ENCODE peak calls at places on chromosomes 7 and 10, in four cellular contexts. S is HCT116, T is HepG2, X is K562. A is an unnamed sample.

GRCh38 chr7:116399808-116400207 is 99.7 kb upstream of the CAV2 start:
- DNase-seq in T (no peak), S (no peak), X (no peak), A (no peak)

GRCh38 chr7:69775231-69775771 is 177.0 kb downstream of the AUTS2 start:
- DNase-seq in S (no peak), T (no peak), X (no peak), A (no peak)

GRCh38 chr7:142412551-142413193 is 154.8 kb upstream of the PRSS58 start:
- DNase-seq in S (peak), X (peak), T (peak), A (no peak)

GRCh38 chr10:68348265-68348741 is 15.6 kb upstream of the PBLD start:
- DNase-seq in T (peak), S (peak), X (peak), A (no peak)

GRCh38 chr7:48130658-48131108 is 40.6 kb upstream of the ABCA13 start:
- DNase-seq in X (no peak), S (no peak), T (no peak), A (no peak)

GRCh38 chr10:124184208-124184820 is 90.9 kb upstream of the CHST15 start:
- DNase-seq in S (no peak), T (no peak), X (no peak), A (no peak)

GRCh38 chr10:91090761-91091529 is 129.5 kb upstream of the PCGF5 start:
- DNase-seq in X (no peak), S (no peak), T (peak), A (no peak)

GRCh38 chr10:76811430-76811829 is 826.2 kb downstream of the KCNMA1 start:
- DNase-seq in T (no peak), S (no peak), X (no peak), A (no peak)

GRCh38 chr10:50968386-50969091 is 83.1 kb upstream of the A1CF start:
- DNase-seq in T (no peak), X (no peak), S (no peak), A (no peak)

GRCh38 chr7:35725280-35725680 is 30.3 kb upstream of the HERPUD2 start:
- DNase-seq in X (peak), T (peak), S (no peak), A (peak)

GRCh38 chr7:148527717-148528168 is 62.8 kb upstream of the C7orf33 start:
- DNase-seq in X (peak), S (peak), T (peak), A (peak)

GRCh38 chr7:130986271-130986690 is 252.3 kb upstream of the KLF14 start:
- DNase-seq in T (no peak), X (no peak), S (no peak), A (no peak)

GRCh38 chr7:141053626-141054025 is 20.2 kb upstream of the TMEM178B start:
- DNase-seq in X (no peak), S (no peak), T (no peak), A (no peak)

GRCh38 chr7:50206521-50207250 is 97.8 kb upstream of the IKZF1 start:
- DNase-seq in T (peak), S (peak), X (no peak), A (no peak)

GRCh38 chr10:100353770-100354485 is 6.9 kb downstream of the SCD start:
- DNase-seq in S (no peak), X (no peak), T (no peak), A (no peak)

GRCh38 chr7:867001-867405 is 9.4 kb upstream of the GET4 start:
- DNase-seq in S (no peak), X (no peak), T (no peak), A (no peak)

GRCh38 chr10:48658243-48658888 is 26.3 kb upstream of the WDFY4 start:
- DNase-seq in X (peak), S (peak), T (peak), A (no peak)

GRCh38 chr7:114977277-114977676 is 55.4 kb downstream of the MDFIC start:
- DNase-seq in T (no peak), S (no peak), X (no peak), A (no peak)

GRCh38 chr10:90171014-90171722 is 469.8 kb downstream of the KIF20B start:
- DNase-seq in X (no peak), S (no peak), T (no peak), A (no peak)

GRCh38 chr7:129188372-129188891 is at the start of gene SMO:
- DNase-seq in X (no peak), S (no peak), T (peak), A (no peak)

GRCh38 chr10:103679096-103679790 is 176.1 kb downstream of the SH3PXD2A start:
- DNase-seq in X (no peak), S (no peak), T (no peak), A (no peak)

GRCh38 chr10:112981553-112981952 is 31.5 kb downstream of the TCF7L2 start:
- DNase-seq in X (no peak), S (no peak), T (no peak), A (peak)

GRCh38 chr7:29063872-29064271 is 82.5 kb downstream of the CPVL start:
- DNase-seq in S (no peak), X (no peak), T (no peak), A (no peak)

GRCh38 chr7:151061241-151062110 is 2.1 kb downstream of the SLC4A2 start:
- DNase-seq in S (no peak), X (peak), T (no peak), A (no peak)

GRCh38 chr10:117464176-117464575 is 78.4 kb upstream of the EMX2 start:
- DNase-seq in X (no peak), S (no peak), T (no peak), A (no peak)

GRCh38 chr10:5800782-5801181 is 12.5 kb downstream of the GDI2 start:
- DNase-seq in T (no peak), X (no peak), S (no peak), A (no peak)

GRCh38 chr10:79166741-79167140 is 98.0 kb downstream of the ZMIZ1 start:
- DNase-seq in S (no peak), T (no peak), X (no peak), A (no peak)

GRCh38 chr7:151869968-151870918 is 6.7 kb downstream of the PRKAG2 start:
- DNase-seq in X (no peak), S (no peak), T (no peak), A (no peak)

GRCh38 chr10:5897504-5897903 is 7.5 kb downstream of the FBH1 start:
- DNase-seq in S (no peak), T (no peak), X (peak), A (no peak)

GRCh38 chr10:43202657-43203490 is 64.0 kb downstream of the RASGEF1A start:
- DNase-seq in T (no peak), S (no peak), X (peak), A (no peak)

GRCh38 chr10:15141136-15142067 is 27.1 kb downstream of the NMT2 start:
- DNase-seq in S (no peak), X (no peak), T (peak), A (peak)

GRCh38 chr7:82020076-82020475 is 250.2 kb upstream of the HGF start:
- DNase-seq in T (no peak), S (no peak), X (no peak), A (no peak)

GRCh38 chr10:75404335-75405200 is 3.0 kb upstream of the ZNF503 start:
- DNase-seq in S (no peak), X (no peak), T (peak), A (no peak)

GRCh38 chr7:113086431-113086888 is at the start of gene GPR85:
- DNase-seq in X (peak), S (no peak), T (no peak), A (no peak)

GRCh38 chr10:7425691-7426090 is 14.9 kb upstream of the SFMBT2 start:
- DNase-seq in S (no peak), X (no peak), T (no peak), A (no peak)

GRCh38 chr10:79459243-79459642 is 13.8 kb upstream of the ZCCHC24 start:
- DNase-seq in X (no peak), T (no peak), S (no peak), A (no peak)

GRCh38 chr7:3159039-3159438 is 115.4 kb upstream of the CARD11 start:
- DNase-seq in X (no peak), T (no peak), S (no peak), A (no peak)

GRCh38 chr7:47991741-47992311 is 12.4 kb upstream of the HUS1 start:
- DNase-seq in S (no peak), T (peak), X (peak), A (peak)

GRCh38 chr7:145599376-145599775 is 517.2 kb upstream of the CNTNAP2 start:
- DNase-seq in T (no peak), S (no peak), X (no peak), A (no peak)

DNA sequence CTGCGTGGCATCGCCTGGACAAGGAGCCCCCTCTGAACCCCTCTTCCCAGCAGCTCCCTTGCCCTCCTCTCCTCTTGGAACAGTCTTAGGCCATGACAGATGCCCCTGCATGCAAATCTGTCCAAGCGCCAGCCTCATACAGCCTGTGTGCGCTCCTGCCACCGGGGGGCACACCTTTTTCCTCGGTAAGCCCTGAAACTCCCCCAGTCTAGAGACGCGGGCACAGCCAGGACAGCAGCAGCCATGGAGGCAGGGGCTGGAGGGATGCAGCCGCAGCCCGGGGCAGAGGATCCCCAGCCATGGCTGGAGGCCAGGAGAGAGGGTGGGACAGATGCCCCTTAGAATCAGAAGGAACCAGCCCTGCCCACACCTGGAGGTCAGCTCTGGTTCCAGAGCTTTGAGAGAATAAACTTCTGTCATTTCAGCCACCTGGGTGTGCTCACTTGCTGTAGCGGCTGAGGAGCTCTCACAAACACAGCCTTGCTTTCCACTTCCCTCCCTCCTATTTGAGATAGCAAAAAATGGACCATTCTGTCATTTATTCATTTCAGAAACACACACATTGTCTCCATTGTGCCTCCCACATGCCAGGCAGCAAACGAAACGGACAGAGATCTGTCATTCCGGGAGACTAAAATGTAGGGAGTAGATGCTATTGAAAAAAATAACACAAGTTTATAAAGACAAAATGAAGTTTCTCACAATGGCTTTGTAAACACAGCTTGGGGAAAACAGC is 241.5 kb downstream of the WDR37 start:
- DNase-seq in T (no peak), X (no peak), S (no peak), A (no peak)
- TF ChIP-seq ZBTB33 in T (no peak), X (no peak), S (no peak), A (no peak)

GRCh38 chr10:62653254-62653653 is 151.3 kb upstream of the ADO start:
- DNase-seq in X (no peak), S (no peak), T (no peak), A (peak)
- TF ChIP-seq SRF in X (no peak), S (no peak), T (no peak), A (no peak)

GRCh38 chr7:153930681-153931080 is 121.5 kb upstream of the DPP6 start:
- DNase-seq in T (no peak), S (no peak), X (no peak), A (no peak)
- TF ChIP-seq ZBTB33 in T (no peak), S (no peak), X (no peak), A (no peak)

GRCh38 chr7:88692493-88692892 is 67.0 kb upstream of the ZNF804B start:
- DNase-seq in S (no peak), T (no peak), X (no peak), A (no peak)

GRCh38 chr7:88681682-88682081 is 77.8 kb upstream of the ZNF804B start:
- DNase-seq in T (no peak), X (no peak), S (no peak), A (no peak)

GRCh38 chr7:88689821-88690220 is 69.7 kb upstream of the ZNF804B start:
- DNase-seq in X (peak), T (no peak), S (no peak), A (no peak)

GRCh38 chr7:88688222-88688621 is 71.3 kb upstream of the ZNF804B start:
- DNase-seq in X (no peak), S (no peak), T (no peak), A (no peak)

DNA sequence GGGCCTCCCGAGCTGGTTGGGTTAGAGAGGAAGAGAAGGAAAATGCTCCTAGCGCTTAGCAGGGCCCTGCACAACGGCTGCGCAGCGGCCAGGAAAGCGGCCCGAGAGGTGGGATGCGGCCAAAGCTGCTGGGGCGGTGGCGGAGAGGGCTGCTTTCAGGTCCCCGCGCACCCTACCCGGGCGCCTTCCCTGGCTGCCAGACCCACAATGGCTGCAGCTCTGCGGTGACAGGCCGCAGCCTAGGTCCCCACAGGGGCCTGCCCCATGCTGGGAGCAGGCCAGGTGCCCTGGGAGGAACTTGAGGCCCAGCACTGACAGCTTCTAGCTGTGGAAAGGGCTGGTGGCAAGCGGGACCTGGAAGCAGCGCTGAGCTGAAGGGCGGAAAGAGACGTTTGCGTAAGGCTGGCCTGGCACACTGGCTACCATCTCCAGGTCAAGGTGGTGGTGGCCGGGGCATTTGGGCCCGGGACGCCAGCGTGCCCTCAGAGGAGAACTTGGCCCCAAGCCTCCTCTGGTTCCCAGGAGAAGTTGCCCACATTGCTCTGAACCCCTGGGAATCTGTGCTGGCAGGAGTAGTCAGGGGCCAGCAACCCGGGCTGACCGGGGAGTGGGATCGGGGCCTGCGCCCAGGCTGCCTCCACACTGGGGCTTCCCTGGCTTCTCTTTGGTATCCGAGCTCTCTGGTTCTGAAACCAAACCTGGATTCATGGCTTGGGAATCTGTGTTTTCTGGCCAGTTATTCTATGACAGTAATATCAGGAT is 72.9 kb upstream of the ZNF804B start:
- DNase-seq in S (no peak), T (no peak), X (no peak), A (no peak)
- TF ChIP-seq SRF in S (no peak), T (no peak), X (no peak), A (no peak)

DNA sequence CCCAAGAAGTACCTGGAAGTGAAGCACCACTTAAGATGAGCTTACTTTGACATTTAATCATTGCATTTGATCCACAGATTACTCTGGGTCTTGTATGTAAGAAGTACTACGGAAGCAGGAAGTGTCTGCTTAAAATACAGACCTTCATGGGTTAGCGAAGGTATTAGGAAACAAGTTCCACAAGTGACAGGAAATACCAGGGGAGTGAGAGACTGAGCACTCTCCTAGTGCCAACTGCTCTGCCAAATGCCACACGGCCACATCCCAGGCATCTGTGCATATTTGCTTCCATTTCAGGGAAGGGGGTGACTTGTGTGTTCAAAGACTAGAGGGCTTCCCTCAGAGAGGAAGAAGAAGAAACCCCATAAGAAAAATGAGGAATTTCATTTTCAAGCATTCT is 57.2 kb upstream of the ANK3 start:
- DNase-seq in S (no peak), X (no peak), T (no peak), A (no peak)
- TF ChIP-seq ZBTB33 in S (no peak), X (no peak), T (no peak), A (no peak)

GRCh38 chr10:118944959-118945622 is 84.4 kb upstream of the NANOS1 start:
- DNase-seq in T (no peak), X (no peak), S (no peak), A (no peak)
- TF ChIP-seq SRF in T (no peak), X (no peak), S (no peak), A (no peak)

GRCh38 chr7:27160546-27161213 is 4.2 kb upstream of the HOXA7 start:
- DNase-seq in T (peak), S (no peak), X (peak), A (peak)

GRCh38 chr7:27162548-27162848 is 2.8 kb downstream of the HOXA9 start:
- DNase-seq in X (no peak), S (no peak), T (no peak), A (no peak)

GRCh38 chr7:27162930-27163775 is 2.2 kb downstream of the HOXA9 start:
- DNase-seq in T (no peak), X (no peak), S (no peak), A (no peak)

GRCh38 chr7:27161214-27161720 is 4.1 kb downstream of the HOXA9 start:
- DNase-seq in X (no peak), T (no peak), S (no peak), A (no peak)

DNA sequence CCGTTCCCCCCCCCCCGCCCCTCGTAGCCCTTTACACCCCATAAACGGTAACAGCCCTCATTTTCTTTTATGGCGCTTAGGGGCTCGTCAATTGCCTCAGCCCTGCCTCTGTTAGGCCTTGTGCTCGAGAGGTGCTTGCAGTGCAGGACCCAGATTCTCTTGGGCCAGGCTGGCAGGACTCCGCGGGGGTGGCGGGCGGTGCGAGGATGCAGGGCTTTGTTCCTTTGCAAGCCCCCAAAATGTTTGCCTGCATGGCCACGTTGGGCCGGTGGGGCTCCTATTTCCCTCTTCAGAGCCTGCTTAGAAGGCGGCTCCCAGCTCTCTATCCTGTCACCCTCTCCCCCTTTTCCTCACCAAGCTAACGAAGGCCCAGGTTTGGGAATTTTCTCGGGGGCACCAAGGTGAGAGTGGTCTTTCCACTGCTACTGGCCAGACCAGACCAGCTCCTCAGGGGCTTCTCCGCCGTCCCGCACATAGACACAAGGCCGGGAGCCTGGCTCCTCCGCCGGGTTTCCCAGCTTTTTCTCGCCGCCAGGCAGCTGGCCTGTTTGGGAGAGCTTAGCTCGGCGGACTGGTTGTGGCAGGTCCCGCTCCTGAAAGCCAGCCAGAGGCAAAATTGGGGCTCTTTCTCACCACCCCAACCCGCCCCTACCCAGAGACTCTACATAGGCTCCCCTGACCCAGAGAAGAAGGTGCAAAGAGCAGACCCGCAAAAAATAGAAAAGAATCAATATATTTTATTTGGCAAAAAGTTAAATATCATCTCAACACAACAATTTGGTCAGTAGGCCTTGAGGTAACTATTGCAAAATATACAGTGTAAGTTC is 3.4 kb downstream of the HOXA9 start:
- DNase-seq in S (no peak), T (no peak), X (no peak), A (no peak)
- TF ChIP-seq ZBTB33 in S (no peak), T (no peak), X (no peak), A (no peak)

DNA sequence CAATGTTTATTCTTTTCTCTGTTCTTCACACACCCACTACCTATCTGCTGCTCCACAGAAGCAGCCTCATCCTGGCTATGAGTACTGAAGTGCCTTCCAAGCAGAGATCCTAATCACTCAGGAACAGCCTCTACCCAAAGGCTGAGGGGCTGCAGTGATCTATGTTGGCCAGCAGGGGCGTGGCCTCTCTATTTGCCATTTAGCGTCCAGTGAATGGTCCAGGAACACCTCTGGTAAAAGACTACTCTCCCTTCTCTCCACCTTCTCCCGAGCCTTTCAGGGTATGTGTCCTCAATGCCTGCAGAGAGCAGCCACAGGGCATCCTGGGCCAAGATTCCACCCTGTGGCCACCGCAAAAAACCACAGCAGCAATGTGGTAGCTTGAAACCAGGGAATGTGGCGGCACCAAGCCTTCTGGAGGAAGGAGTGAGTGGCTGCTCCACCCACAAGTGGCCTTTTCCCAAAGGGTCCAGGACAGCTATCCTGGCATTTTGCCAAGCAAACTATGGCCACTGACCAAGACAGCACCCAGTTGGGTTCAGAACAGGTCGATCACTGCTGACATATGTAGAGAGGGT is 70.9 kb downstream of the SYPL1 start:
- DNase-seq in S (peak), X (peak), T (peak), A (no peak)
- TF ChIP-seq SRF in S (no peak), X (no peak), T (no peak), A (no peak)

GRCh38 chr7:140014123-140014522 is 48.6 kb downstream of the PARP12 start:
- DNase-seq in S (no peak), T (no peak), X (no peak), A (no peak)
- TF ChIP-seq ZBTB33 in S (no peak), T (no peak), X (no peak), A (no peak)

A was measured in GM12878.